ENCODE peak calls at places on chromosome 21, in eight cellular contexts. V is NCI-H748 treated with DMSO at 0.1 percent for 48 hours; K is stromal cell of bone marrow; M is progenitor cell of endocrine pancreas; D is COR-L47; E is neuronal stem cell; L is brain pericyte; W is activated CD4-positive, alpha-beta T cell treated with anti-CD3 and anti-CD28 coated beads for 1 hour. F is an unnamed sample.

GRCh38 chr21:41640756-41641509 is 125.9 kb downstream of the RIPK4 start:
- DNase-seq in K (no peak), W (no peak), M (no peak), L (no peak), V (no peak), D (no peak), E (no peak), F (no peak)

GRCh38 chr21:27040738-27041137 is 73.8 kb upstream of the ADAMTS5 start:
- DNase-seq in W (no peak), K (no peak), L (no peak), M (no peak), E (no peak), V (no peak), D (no peak), F (no peak)

GRCh38 chr21:46605759-46606426 is 1.0 kb upstream of the S100B start:
- DNase-seq in M (no peak), V (no peak), D (no peak), L (no peak), W (peak; percentile 26), K (no peak), E (no peak), F (no peak)

GRCh38 chr21:15207231-15207630 is 142.4 kb upstream of the NRIP1 start:
- DNase-seq in M (no peak), E (no peak), K (no peak), W (no peak), D (no peak), L (no peak), V (no peak), F (no peak)

GRCh38 chr21:36446296-36446695 is 33.6 kb downstream of the CLDN14 start:
- DNase-seq in D (no peak), K (no peak), E (no peak), L (no peak), V (no peak), W (no peak), M (no peak), F (no peak)

GRCh38 chr21:38039369-38039768 is 123.1 kb upstream of the KCNJ6 start:
- DNase-seq in E (no peak), V (no peak), M (no peak), D (no peak), W (no peak), L (no peak), K (no peak), F (no peak)

GRCh38 chr21:14977814-14978213 is 87.0 kb downstream of the NRIP1 start:
- DNase-seq in W (no peak), M (no peak), E (no peak), V (peak; percentile 88), L (no peak), D (peak; percentile 42), K (no peak), F (no peak)

GRCh38 chr21:26849428-26850115 is 4.4 kb upstream of the ADAMTS1 start:
- DNase-seq in D (peak; percentile 54), W (no peak), V (no peak), K (no peak), E (peak; percentile 43), M (no peak), L (no peak), F (peak; percentile 59)

GRCh38 chr21:28614816-28615215 is 377.9 kb downstream of the LTN1 start:
- DNase-seq in L (no peak), E (no peak), K (no peak), M (no peak), V (no peak), W (no peak), D (no peak), F (no peak)

GRCh38 chr21:16587671-16588379 is 858.0 kb downstream of the USP25 start:
- DNase-seq in E (no peak), V (no peak), W (no peak), L (no peak), K (peak; percentile 71), M (no peak), D (peak; percentile 42), F (no peak)

GRCh38 chr21:28636988-28637691 is 355.5 kb downstream of the LTN1 start:
- DNase-seq in V (no peak), D (no peak), W (no peak), L (no peak), E (no peak), M (no peak), K (peak; percentile 81), F (peak; percentile 76)

GRCh38 chr21:15722591-15723324 is 7.0 kb upstream of the USP25 start:
- DNase-seq in D (no peak), K (no peak), L (no peak), E (no peak), W (no peak), M (no peak), V (peak; percentile 20), F (no peak)

GRCh38 chr21:36089946-36090345 is 20.1 kb downstream of the CBR1 start:
- DNase-seq in L (no peak), W (no peak), K (no peak), V (no peak), M (no peak), D (no peak), E (no peak), F (no peak)

GRCh38 chr21:44653656-44654575 is 543 bp downstream of the KRTAP12-4 start:
- DNase-seq in E (no peak), D (peak; percentile 93), M (no peak), L (no peak), V (no peak), W (peak; percentile 27), K (no peak), F (no peak)

GRCh38 chr21:44423941-44424607 is 31.2 kb upstream of the LRRC3 start:
- DNase-seq in V (no peak), L (no peak), D (no peak), W (no peak), K (no peak), M (no peak), E (no peak), F (no peak)

GRCh38 chr21:39710866-39711265 is 34.1 kb upstream of the IGSF5 start:
- DNase-seq in D (no peak), W (no peak), M (no peak), E (no peak), V (no peak), L (no peak), K (no peak), F (no peak)

GRCh38 chr21:36698160-36699025 is 522 bp upstream of the SIM2 start:
- DNase-seq in L (no peak), W (no peak), D (no peak), K (no peak), V (no peak), M (no peak), E (peak; percentile 40), F (no peak)

GRCh38 chr21:26167593-26167992 is 3.0 kb downstream of the APP start:
- DNase-seq in E (no peak), V (peak; percentile 12), D (no peak), K (no peak), W (no peak), L (no peak), M (no peak), F (no peak)

GRCh38 chr21:34674467-34674866 is 5.7 kb downstream of the CLIC6 start:
- DNase-seq in D (no peak), M (no peak), W (no peak), L (no peak), V (no peak), E (no peak), K (no peak), F (no peak)

GRCh38 chr21:35159881-35160280 is 110.8 kb upstream of the RUNX1 start:
- DNase-seq in L (no peak), K (peak; percentile 62), W (no peak), D (no peak), E (no peak), V (no peak), M (no peak), F (no peak)

GRCh38 chr21:31426235-31426797 is 82.3 kb upstream of the TIAM1 start:
- DNase-seq in M (no peak), D (no peak), V (no peak), W (no peak), E (no peak), L (no peak), K (peak; percentile 33), F (peak; percentile 85)

GRCh38 chr21:33699277-33699676 is 57.0 kb downstream of the ITSN1 start:
- DNase-seq in W (no peak), M (no peak), L (no peak), K (no peak), V (no peak), D (no peak), E (no peak), F (no peak)

GRCh38 chr21:43921602-43921978 is 56.6 kb downstream of the AGPAT3 start:
- DNase-seq in W (peak; percentile 28), V (no peak), M (no peak), L (no peak), E (no peak), K (no peak), D (peak; percentile 74), F (no peak)

GRCh38 chr21:34726627-34727337 is 58.0 kb downstream of the CLIC6 start:
- DNase-seq in M (no peak), L (no peak), W (no peak), D (no peak), K (no peak), E (no peak), V (no peak), F (no peak)

GRCh38 chr21:46114963-46115362 is 17.1 kb downstream of the COL6A2 start:
- DNase-seq in K (no peak), M (peak; percentile 4), W (no peak), D (no peak), L (no peak), E (no peak), V (no peak), F (no peak)

GRCh38 chr21:46024983-46025860 is 43.7 kb downstream of the COL6A1 start:
- DNase-seq in D (no peak), V (no peak), E (no peak), W (no peak), M (no peak), L (no peak), K (no peak), F (no peak)

GRCh38 chr21:29669416-29669815 is 270.4 kb downstream of the GRIK1 start:
- DNase-seq in V (no peak), L (no peak), M (no peak), W (no peak), K (no peak), D (no peak), E (no peak), F (no peak)

GRCh38 chr21:44352253-44352860 is 1.1 kb upstream of the TRPM2 start:
- DNase-seq in K (no peak), W (no peak), M (no peak), L (no peak), E (no peak), D (no peak), V (no peak), F (no peak)

GRCh38 chr21:16797530-16797929 is 715.3 kb upstream of the CXADR start:
- DNase-seq in L (no peak), K (no peak), E (no peak), M (no peak), V (no peak), D (no peak), W (no peak), F (no peak)

GRCh38 chr21:42609806-42610205 is 43.6 kb upstream of the PDE9A start:
- DNase-seq in E (no peak), W (no peak), V (no peak), K (no peak), L (no peak), D (no peak), M (no peak), F (no peak)

GRCh38 chr21:33451634-33452071 is 28.1 kb downstream of the TMEM50B start:
- DNase-seq in W (no peak), V (no peak), M (no peak), D (no peak), K (no peak), L (no peak), E (no peak), F (no peak)